ENCODE peak calls at places on chromosome 1, in five cellular contexts. K is IMR-90, T is H1, W is H9, Z is mesenchymal stem cell. A is an unnamed sample.

GRCh38 chr1:12124693-12125421 is 41.9 kb upstream of the TNFRSF1B start:
- DNase-seq in K (peak), T (peak), W (peak), Z (peak), A (peak)

GRCh38 chr1:112581530-112582192 is 37.3 kb downstream of the ST7L start:
- DNase-seq in K (peak), T (no peak), W (no peak), Z (no peak), A (no peak)

GRCh38 chr1:98903261-98903660 is 101.4 kb downstream of the PLPPR5 start:
- DNase-seq in K (peak), T (no peak), W (no peak), Z (peak), A (no peak)

GRCh38 chr1:65422241-65423203 is 2.1 kb downstream of the LEPR start:
- DNase-seq in K (peak), T (no peak), W (no peak), Z (peak), A (no peak)

GRCh38 chr1:21326861-21327344 is 36.6 kb upstream of the ECE1 start:
- DNase-seq in K (no peak), T (no peak), W (no peak), Z (peak), A (no peak)

GRCh38 chr1:27885114-27885528 is 12.8 kb downstream of the THEMIS2 start:
- DNase-seq in K (no peak), T (no peak), W (no peak), Z (no peak), A (no peak)

GRCh38 chr1:182397653-182398388 is 2.6 kb downstream of the TEDDM1 start:
- DNase-seq in K (peak), T (no peak), W (no peak), Z (no peak), A (no peak)

GRCh38 chr1:219798283-219799030 is 129.9 kb downstream of the SLC30A10 start:
- DNase-seq in K (peak), T (no peak), W (no peak), Z (peak), A (no peak)

GRCh38 chr1:147379889-147380288 is 137.4 kb downstream of the CHD1L start:
- DNase-seq in K (no peak), T (no peak), W (no peak), Z (no peak), A (no peak)

GRCh38 chr1:200488375-200489165 is 78.7 kb upstream of the ZNF281 start:
- DNase-seq in K (peak), T (peak), W (peak), Z (peak), A (peak)

GRCh38 chr1:232377494-232377770 is 252.5 kb downstream of the SIPA1L2 start:
- DNase-seq in K (peak), T (no peak), W (no peak), Z (peak), A (no peak)

GRCh38 chr1:152018537-152018936 is 18.3 kb downstream of the S100A11 start:
- DNase-seq in K (no peak), T (peak), W (peak), Z (peak), A (no peak)

GRCh38 chr1:36871146-36871971 is 163.0 kb downstream of the GRIK3 start:
- DNase-seq in K (peak), T (no peak), W (no peak), Z (no peak), A (no peak)

GRCh38 chr1:155175281-155175926 is 1.8 kb downstream of the TRIM46 start:
- DNase-seq in K (no peak), T (no peak), W (peak), Z (no peak), A (no peak)

GRCh38 chr1:246008256-246008901 is 498.7 kb downstream of the SMYD3 start:
- DNase-seq in K (no peak), T (no peak), W (no peak), Z (no peak), A (no peak)

GRCh38 chr1:226545806-226546596 is 2.6 kb upstream of the STUM start:
- DNase-seq in K (no peak), T (no peak), W (no peak), Z (peak), A (no peak)

GRCh38 chr1:38009088-38009840 is 3.3 kb upstream of the UTP11 start:
- DNase-seq in K (peak), T (no peak), W (no peak), Z (peak), A (no peak)

GRCh38 chr1:53862507-53862906 is 24.4 kb upstream of the NDC1 start:
- DNase-seq in K (no peak), T (no peak), W (no peak), Z (no peak), A (no peak)

GRCh38 chr1:44724408-44725308 is 6.3 kb downstream of the RNU5D-1 start:
- DNase-seq in K (no peak), T (no peak), W (no peak), Z (no peak), A (no peak)

GRCh38 chr1:12562955-12563576 is 54.9 kb downstream of the DHRS3 start:
- DNase-seq in K (no peak), T (no peak), W (no peak), Z (no peak), A (no peak)

GRCh38 chr1:21012937-21013336 is 163.8 kb downstream of the EIF4G3 start:
- DNase-seq in K (peak), T (no peak), W (no peak), Z (peak), A (peak)

GRCh38 chr1:18749569-18749968 is 109.9 kb downstream of the TAS1R2 start:
- DNase-seq in K (no peak), T (no peak), W (no peak), Z (no peak), A (no peak)

GRCh38 chr1:37556712-37557196 is at the start of gene DNALI1:
- DNase-seq in K (peak), T (peak), W (peak), Z (peak), A (peak)

GRCh38 chr1:95223110-95223509 is 10.9 kb upstream of the RWDD3 start:
- DNase-seq in K (peak), T (no peak), W (no peak), Z (peak), A (no peak)

GRCh38 chr1:247474367-247474766 is 16.5 kb upstream of the OR2B11 start:
- DNase-seq in K (no peak), T (no peak), W (no peak), Z (no peak), A (no peak)

GRCh38 chr1:21447311-21447710 is 7.4 kb downstream of the NBPF3 start:
- DNase-seq in K (no peak), T (no peak), W (no peak), Z (peak), A (no peak)

DNA sequence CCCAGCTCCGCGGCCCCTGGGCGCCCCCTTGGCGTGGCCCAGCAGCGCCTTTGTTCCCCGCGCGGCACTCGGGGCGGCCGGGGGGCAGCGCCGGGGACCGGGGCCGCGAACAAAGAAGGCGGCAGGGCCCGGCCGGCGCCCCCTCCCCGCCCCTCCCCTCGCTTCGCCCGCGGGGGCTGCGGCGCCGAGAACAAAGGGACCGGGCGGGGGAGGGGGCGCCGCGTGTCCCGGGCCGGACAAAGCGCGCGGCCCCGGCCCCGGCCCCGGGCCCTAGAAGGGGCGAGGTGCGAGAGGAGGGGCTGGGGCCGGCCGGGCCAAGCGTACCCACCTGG is 448 bp downstream of the MARCKSL1 start:
- DNase-seq in K (no peak), T (no peak), W (no peak), Z (no peak), A (no peak)
- H2AK5ac ChIP-seq in K (no peak), T (no peak), W (no peak), Z (no peak), A (peak)

GRCh38 chr1:218741852-218742251 is 396.7 kb downstream of the TGFB2 start:
- DNase-seq in K (peak), T (no peak), W (no peak), Z (peak), A (no peak)

GRCh38 chr1:218743861-218744505 is 398.8 kb downstream of the TGFB2 start:
- DNase-seq in K (no peak), T (no peak), W (no peak), Z (no peak), A (no peak)

GRCh38 chr1:218748071-218748470 is 402.9 kb downstream of the TGFB2 start:
- DNase-seq in K (peak), T (no peak), W (no peak), Z (no peak), A (no peak)

GRCh38 chr1:218739426-218739825 is 394.3 kb downstream of the TGFB2 start:
- DNase-seq in K (peak), T (no peak), W (no peak), Z (no peak), A (no peak)

GRCh38 chr1:218742478-218743260 is 397.5 kb downstream of the TGFB2 start:
- DNase-seq in K (no peak), T (no peak), W (no peak), Z (peak), A (no peak)
- H2AFZ ChIP-seq in K (peak), T (no peak), W (no peak), Z (no peak), A (peak)

DNA sequence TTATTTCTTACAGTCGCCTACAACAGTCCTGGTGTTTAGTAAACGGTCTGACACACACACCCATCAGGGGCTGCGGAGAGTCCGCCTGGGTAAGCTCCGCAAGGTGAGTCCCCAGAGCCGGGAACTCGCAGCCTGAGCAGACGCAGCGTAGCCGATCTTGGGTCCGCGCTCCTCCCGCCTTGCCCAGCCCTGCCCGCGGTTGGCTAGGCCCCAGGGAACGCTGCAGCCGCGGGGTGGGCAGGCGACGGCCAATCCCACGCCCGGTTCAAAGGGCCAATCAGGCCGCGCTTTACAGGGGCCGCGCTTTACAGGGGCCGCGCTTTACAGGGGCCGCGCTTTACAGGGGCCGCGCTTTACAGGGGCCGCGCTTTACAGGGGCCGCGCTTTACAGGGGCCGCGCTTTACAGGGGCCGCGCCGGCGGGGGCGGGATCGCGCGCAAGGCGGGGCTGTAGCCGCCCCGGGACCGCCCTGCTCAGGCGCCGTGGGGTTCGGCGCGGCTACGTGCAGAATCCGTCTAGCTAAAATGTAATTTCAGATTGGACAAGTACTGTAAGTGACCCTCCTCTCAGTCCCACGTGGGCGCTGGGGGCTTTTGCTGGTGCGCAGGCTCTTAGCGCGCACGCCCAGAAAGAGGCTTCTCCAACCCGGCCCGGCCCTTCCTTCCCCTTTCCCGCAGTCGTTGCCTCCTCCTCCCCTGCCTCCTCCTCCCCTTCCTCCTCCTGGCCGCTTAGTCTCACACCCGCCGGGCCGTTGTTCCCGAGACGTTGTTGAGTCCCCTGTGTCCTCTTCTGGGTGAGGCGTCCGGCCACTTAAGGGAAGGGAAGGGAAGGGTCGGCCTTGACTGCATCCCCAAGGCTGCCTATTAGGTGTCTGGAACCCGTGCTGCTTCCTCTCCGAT is at the start of gene FGGY:
- DNase-seq in K (peak), T (peak), W (peak), Z (peak), A (peak)
- H2AK5ac ChIP-seq in K (peak), T (no peak), W (no peak), Z (peak), A (no peak)

GRCh38 chr1:109167114-109167513 is 46.6 kb upstream of the SARS1 start:
- DNase-seq in K (no peak), T (no peak), W (no peak), Z (peak), A (no peak)
- H2AFZ ChIP-seq in K (peak), T (no peak), W (no peak), Z (no peak), A (peak)

GRCh38 chr1:8218351-8219092 is 99.4 kb upstream of the SLC45A1 start:
- DNase-seq in K (peak), T (no peak), W (no peak), Z (peak), A (no peak)

GRCh38 chr1:8226747-8227146 is 91.2 kb upstream of the SLC45A1 start:
- DNase-seq in K (no peak), T (no peak), W (peak), Z (no peak), A (no peak)

GRCh38 chr1:8219530-8219929 is 98.4 kb upstream of the SLC45A1 start:
- DNase-seq in K (peak), T (no peak), W (no peak), Z (no peak), A (no peak)

GRCh38 chr1:8223531-8223930 is 94.4 kb upstream of the SLC45A1 start:
- DNase-seq in K (no peak), T (no peak), W (no peak), Z (no peak), A (no peak)

DNA sequence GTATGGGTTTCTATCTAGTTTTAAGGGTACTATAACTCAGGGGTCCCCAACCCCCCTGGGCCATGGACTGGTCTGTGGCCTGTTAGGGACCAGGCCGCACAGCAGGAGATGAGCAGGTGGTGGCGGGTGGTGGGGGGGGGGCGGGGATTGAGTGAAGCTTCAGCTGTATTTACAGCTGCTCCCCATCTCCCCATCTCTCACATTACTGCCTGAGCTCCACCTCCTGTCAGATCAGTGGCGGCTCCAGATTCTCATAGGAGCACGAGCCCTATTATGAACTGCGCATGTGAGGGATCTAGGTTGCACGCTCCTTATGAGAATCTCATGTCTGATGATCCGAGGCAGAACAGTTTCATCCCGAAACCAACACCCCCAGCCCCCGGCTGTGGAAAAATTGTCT is 95.1 kb upstream of the SLC45A1 start:
- DNase-seq in K (no peak), T (no peak), W (no peak), Z (no peak), A (no peak)
- H2AK5ac ChIP-seq in K (no peak), T (no peak), W (no peak), Z (no peak), A (no peak)

GRCh38 chr1:198083549-198083948 is 73.2 kb upstream of the NEK7 start:
- DNase-seq in K (no peak), T (no peak), W (no peak), Z (no peak), A (no peak)

GRCh38 chr1:198086051-198086745 is 70.6 kb upstream of the NEK7 start:
- DNase-seq in K (no peak), T (no peak), W (no peak), Z (no peak), A (no peak)

GRCh38 chr1:198084509-198084908 is 72.3 kb upstream of the NEK7 start:
- DNase-seq in K (no peak), T (no peak), W (no peak), Z (no peak), A (no peak)

GRCh38 chr1:198087831-198088230 is 69.0 kb upstream of the NEK7 start:
- DNase-seq in K (no peak), T (no peak), W (no peak), Z (no peak), A (no peak)

DNA sequence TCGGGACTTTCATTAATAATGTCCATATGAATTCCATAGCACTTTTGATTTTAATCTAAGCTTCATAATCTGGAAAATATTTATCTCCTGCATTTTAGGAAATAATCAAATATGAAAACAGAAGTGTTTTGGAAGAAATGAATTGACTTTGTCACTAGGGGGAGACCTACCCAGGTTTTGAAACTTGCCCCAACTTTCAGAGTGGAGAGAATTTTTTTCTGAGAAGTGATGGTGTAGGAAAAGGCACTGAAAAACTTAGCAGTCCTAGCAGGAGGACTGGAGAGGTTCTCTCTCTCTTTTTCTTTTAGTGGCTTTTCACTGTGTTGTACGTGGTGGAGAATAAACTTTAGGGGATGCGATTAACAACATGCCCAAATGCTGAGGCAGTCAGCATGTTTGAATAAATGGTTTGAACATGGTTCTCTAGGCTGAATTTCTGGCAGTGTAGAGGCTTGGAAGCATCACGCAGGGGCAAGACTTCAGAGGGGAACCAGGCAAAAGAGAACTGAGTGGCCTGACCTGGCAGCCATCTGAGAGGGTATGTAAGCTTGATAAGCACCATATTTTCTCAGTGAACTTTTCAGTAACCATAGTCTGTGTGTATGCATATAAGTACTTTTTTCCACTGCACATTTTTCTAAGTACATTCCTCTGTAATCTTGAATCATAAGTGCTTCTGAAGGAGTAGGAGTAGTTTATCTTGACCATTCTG is 68.3 kb upstream of the NEK7 start:
- DNase-seq in K (peak), T (no peak), W (no peak), Z (peak), A (peak)
- H2AFZ ChIP-seq in K (peak), T (peak), W (no peak), Z (no peak), A (no peak)

DNA sequence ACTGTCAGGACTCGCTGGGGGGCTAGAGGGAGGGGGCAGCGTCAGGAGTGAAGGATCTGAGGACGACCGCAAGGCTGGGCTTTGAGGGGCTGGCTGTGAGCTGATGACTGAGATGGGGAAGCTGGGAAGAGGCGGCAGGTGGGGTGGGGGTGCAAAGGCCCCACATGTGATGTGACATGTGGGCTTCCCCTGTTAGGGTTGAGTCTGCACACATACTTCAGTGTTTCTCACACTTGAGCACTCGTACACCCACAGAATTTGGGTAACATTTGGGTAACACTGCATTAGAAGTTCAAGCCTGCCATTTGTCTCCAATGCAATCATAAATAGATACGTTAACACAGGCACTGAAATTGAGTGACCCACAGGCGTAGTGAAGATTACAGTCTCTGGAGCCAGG is 16.2 kb downstream of the COL16A1 start:
- DNase-seq in K (no peak), T (no peak), W (no peak), Z (no peak), A (no peak)
- H2AK5ac ChIP-seq in K (peak), T (no peak), W (no peak), Z (no peak), A (peak)

DNA sequence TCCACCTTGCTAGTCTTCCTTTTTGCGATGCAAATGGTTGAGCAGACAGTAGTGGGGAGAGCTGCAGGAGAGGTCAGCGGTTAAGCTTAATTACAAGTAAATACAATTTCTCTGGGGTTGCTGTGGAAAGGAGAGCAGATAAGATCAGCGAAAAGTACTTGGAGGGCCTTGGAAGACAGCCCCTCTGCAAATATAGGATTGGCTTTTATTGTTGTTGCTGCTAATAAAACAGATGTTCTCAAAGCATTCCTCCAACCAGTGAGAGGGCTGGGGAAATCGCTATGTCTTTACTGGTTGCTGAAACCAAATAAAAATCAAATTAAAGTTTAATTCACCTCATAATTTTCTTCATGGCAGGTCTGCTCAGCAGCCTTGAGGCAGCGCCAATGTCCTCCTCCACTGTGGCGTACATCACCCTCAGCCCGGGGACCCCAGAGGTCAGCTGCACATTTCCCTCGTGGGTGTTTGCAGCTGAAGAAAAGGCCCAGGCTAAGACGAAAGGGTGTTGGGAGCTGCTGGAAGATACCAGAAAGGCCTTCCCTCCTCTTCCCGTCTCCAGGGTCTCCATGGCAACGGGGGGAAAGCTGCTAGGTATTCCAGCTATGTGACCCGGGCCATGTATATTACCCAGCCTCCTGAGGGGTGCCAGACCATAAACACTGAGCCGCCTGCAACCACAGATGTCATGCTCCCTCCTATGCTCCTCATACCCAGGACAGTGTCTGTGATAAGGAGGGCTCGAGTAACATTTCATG is 54.6 kb upstream of the POU2F1 start:
- DNase-seq in K (no peak), T (peak), W (peak), Z (peak), A (peak)
- H2AFZ ChIP-seq in K (no peak), T (peak), W (peak), Z (no peak), A (peak)